ENCODE peak calls at places on chromosomes 13 and 19, in four cellular contexts. X is mammary epithelial cell, R is left ventricle myocardium inferior, N is astrocyte. L is an unnamed sample.

GRCh38 chr19:4712771-4713170 is 10.9 kb downstream of the DPP9 start:
- DNase-seq in X (no peak), R (peak; percentile 14), N (no peak), L (no peak)

GRCh38 chr19:17282488-17283256 is 971 bp downstream of the ANKLE1 start:
- DNase-seq in R (peak; percentile 81), X (peak; percentile 72), N (peak; percentile 29), L (peak; percentile 55)

GRCh38 chr19:9793051-9793591 is 24.6 kb upstream of the ZNF846 start:
- DNase-seq in X (peak; percentile 36), N (peak; percentile 39), R (peak; percentile 61), L (peak; percentile 28)

GRCh38 chr13:31282741-31283455 is 83.1 kb downstream of the B3GLCT start:
- DNase-seq in X (peak; percentile 23), R (no peak), N (no peak), L (peak; percentile 5)

GRCh38 chr19:55178781-55179569 is 1.1 kb downstream of the SYT5 start:
- DNase-seq in R (peak; percentile 46), X (peak; percentile 79), N (peak; percentile 70), L (peak; percentile 39)

GRCh38 chr13:25203256-25203794 is 31.2 kb upstream of the AMER2 start:
- DNase-seq in R (no peak), X (no peak), N (no peak), L (no peak)

GRCh38 chr13:51542358-51542972 is 41.8 kb upstream of the WDFY2 start:
- DNase-seq in X (no peak), R (no peak), N (no peak), L (no peak)

GRCh38 chr19:47152632-47153031 is 22.0 kb downstream of the SAE1 start:
- DNase-seq in R (no peak), N (no peak), X (peak; percentile 89), L (peak; percentile 96)

GRCh38 chr13:98103942-98104880 is 38.7 kb upstream of the FARP1 start:
- DNase-seq in X (peak; percentile 9), N (no peak), R (no peak), L (peak; percentile 16)

GRCh38 chr13:20573636-20574035 is 6.7 kb downstream of the IFT88 start:
- DNase-seq in X (no peak), N (no peak), R (no peak), L (no peak)
- TF ChIP-seq CTCF in X (no peak), N (no peak), R (no peak), L (no peak)

GRCh38 chr19:1016647-1017114 is 4.2 kb downstream of the TMEM259 start:
- DNase-seq in N (peak; percentile 76), X (peak; percentile 71), R (peak; percentile 16), L (peak; percentile 74)
- H3K36me3 ChIP-seq in N (no peaks in the 10 kb centered on the region), X (peaks cover 2% of the 10 kb centered on the region), R (peaks cover 27% of the 10 kb centered on the region), L (peaks cover 35% of the 10 kb centered on the region)

GRCh38 chr19:37551123-37551993 is 43.2 kb downstream of the ZNF571 start:
- DNase-seq in N (peak; percentile 54), R (peak; percentile 50), X (peak; percentile 67), L (peak; percentile 40)
- TF ChIP-seq CTCF in N (peak; percentile 47), R (peak; percentile 47), X (peak; percentile 40), L (peak; percentile 71)

GRCh38 chr13:20983386-20983785 is 78.0 kb downstream of the LATS2 start:
- DNase-seq in N (no peak), R (no peak), X (no peak), L (no peak)
- H3K36me3 ChIP-seq in N (peaks cover 50% of the 10 kb centered on the region), R (peaks cover 88% of the 10 kb centered on the region), X (peaks cover 28% of the 10 kb centered on the region), L (peaks cover 27% of the 10 kb centered on the region)

L was measured in bronchial epithelial cell.